ENCODE peak calls at places on chromosomes 11 and 22, in six cellular contexts. G, A, W, N, L and H are unnamed samples.

GRCh38 chr22:39520054-39520873 is at the start of gene ATF4:
- DNase-seq in L (peak; percentile 100), W (peak; percentile 99), A (peak; percentile 100), G (peak; percentile 98), N (peak; percentile 93), H (peak; percentile 99)

GRCh38 chr11:131681875-131682274 is 311.5 kb downstream of the NTM start:
- DNase-seq in A (no peak), G (no peak), W (no peak), L (no peak), N (no peak), H (no peak)

GRCh38 chr22:48596111-48596860 is 1231.4 kb downstream of the BRD1 start:
- DNase-seq in W (no peak), G (no peak), A (no peak), N (no peak), L (no peak), H (no peak)

GRCh38 chr11:3880724-3881123 is 25.3 kb downstream of the STIM1 start:
- DNase-seq in N (no peak), W (no peak), G (no peak), A (no peak), L (peak; percentile 45), H (peak; percentile 58)

GRCh38 chr11:125167954-125168821 is 3.6 kb downstream of the PKNOX2 start:
- DNase-seq in N (no peak), L (peak; percentile 86), G (no peak), W (no peak), A (peak; percentile 40), H (peak; percentile 88)

GRCh38 chr11:131146817-131147490 is 223.5 kb upstream of the NTM start:
- DNase-seq in L (no peak), W (no peak), A (no peak), G (no peak), N (no peak), H (peak; percentile 36)

GRCh38 chr11:47020793-47021624 is 84.4 kb downstream of the CSTPP1 start:
- DNase-seq in W (peak; percentile 58), N (no peak), G (no peak), A (no peak), L (peak; percentile 74), H (peak; percentile 27)

GRCh38 chr11:115462004-115462541 is 42.1 kb downstream of the CADM1 start:
- DNase-seq in G (peak; percentile 40), L (no peak), N (no peak), W (no peak), A (peak; percentile 18), H (peak; percentile 0)

GRCh38 chr22:29306175-29306829 is at the start of gene GAS2L1:
- DNase-seq in G (peak; percentile 84), A (peak; percentile 92), W (peak; percentile 61), N (peak; percentile 87), L (peak; percentile 87), H (peak; percentile 73)

GRCh38 chr11:106552694-106553203 is 465.5 kb downstream of the GUCY1A2 start:
- DNase-seq in N (no peak), G (peak; percentile 70), L (no peak), A (peak; percentile 42), W (no peak), H (no peak)

GRCh38 chr22:49023161-49023878 is 804.4 kb downstream of the BRD1 start:
- DNase-seq in L (no peak), N (no peak), G (no peak), W (no peak), A (no peak), H (no peak)

GRCh38 chr11:26198697-26199096 is 133.2 kb upstream of the ANO3 start:
- DNase-seq in A (no peak), L (no peak), W (no peak), G (no peak), N (no peak), H (no peak)

GRCh38 chr22:41057076-41057475 is 35.3 kb upstream of the EP300 start:
- DNase-seq in G (no peak), N (no peak), W (no peak), A (no peak), L (no peak), H (no peak)

GRCh38 chr11:44031549-44031948 is 16.2 kb upstream of the ACCSL start:
- DNase-seq in G (no peak), A (no peak), L (no peak), W (no peak), N (peak; percentile 20), H (no peak)

GRCh38 chr22:49094151-49094550 is 733.5 kb downstream of the BRD1 start:
- DNase-seq in L (no peak), W (no peak), A (no peak), G (no peak), N (no peak), H (no peak)

GRCh38 chr11:697811-698311 is 2.2 kb downstream of the TMEM80 start:
- DNase-seq in G (peak; percentile 44), W (no peak), L (peak; percentile 67), A (no peak), N (no peak), H (peak; percentile 76)

GRCh38 chr11:20762980-20763379 is 93.6 kb downstream of the NELL1 start:
- DNase-seq in N (no peak), L (no peak), A (peak; percentile 33), W (no peak), G (no peak), H (no peak)

GRCh38 chr22:21755855-21756284 is 20.3 kb upstream of the YPEL1 start:
- DNase-seq in A (no peak), N (no peak), G (no peak), L (peak; percentile 51), W (no peak), H (peak; percentile 90)

GRCh38 chr11:76919887-76920746 is 59.4 kb downstream of the ACER3 start:
- DNase-seq in L (peak; percentile 84), N (peak; percentile 71), A (peak; percentile 88), G (peak; percentile 71), W (peak; percentile 76), H (peak; percentile 81)

GRCh38 chr11:119100960-119101349 is 698 bp downstream of the DPAGT1 start:
- DNase-seq in L (no peak), N (no peak), A (no peak), W (no peak), G (no peak), H (no peak)

GRCh38 chr11:119101759-119102423 is at the start of gene DPAGT1:
- DNase-seq in W (peak; percentile 92), N (peak; percentile 79), A (peak; percentile 100), G (peak; percentile 97), L (peak; percentile 98), H (peak; percentile 97)

GRCh38 chr11:119101367-119101758 is 290 bp downstream of the DPAGT1 start:
- DNase-seq in A (no peak), G (peak; percentile 79), L (no peak), W (no peak), N (peak; percentile 85), H (no peak)

GRCh38 chr11:119099707-119100106 is 1.9 kb downstream of the DPAGT1 start:
- DNase-seq in A (no peak), W (no peak), G (no peak), L (no peak), N (no peak), H (no peak)

GRCh38 chr11:119100246-119100959 is 1.2 kb downstream of the DPAGT1 start:
- DNase-seq in A (peak; percentile 64), L (peak; percentile 64), N (no peak), G (no peak), W (no peak), H (peak; percentile 54)
- H3K18ac ChIP-seq in A (no peak overlapping the region), L (no peak overlapping the region), N (peak overlapping the region; percentile 43), G (no peak overlapping the region), W (no peak overlapping the region), H (no peak overlapping the region)

DNA sequence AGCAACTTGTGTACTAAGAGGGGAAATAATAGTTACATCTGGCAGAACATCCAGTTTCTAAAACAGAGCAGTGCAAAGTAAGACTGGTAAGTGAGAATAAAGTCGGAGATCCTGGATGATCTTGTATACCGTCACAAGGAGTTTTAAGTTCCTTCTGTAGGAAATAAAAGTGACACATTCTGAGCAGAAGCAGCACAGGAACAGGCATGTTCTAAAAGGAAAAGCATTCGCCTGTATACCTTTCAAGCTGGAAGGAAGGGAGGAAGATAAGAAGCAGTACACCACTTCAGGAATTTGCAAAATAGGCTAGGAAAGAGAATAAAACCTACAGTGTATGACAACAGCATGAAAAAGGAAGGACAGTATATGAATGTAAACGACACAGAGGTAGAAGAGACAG is 106.2 kb upstream of the TP53AIP1 start:
- DNase-seq in W (no peak), L (no peak), N (no peak), A (no peak), G (no peak), H (no peak)
- H3K18ac ChIP-seq in W (no peak overlapping the region), L (no peak overlapping the region), N (no peak overlapping the region), A (no peak overlapping the region), G (no peak overlapping the region), H (no peak overlapping the region)

GRCh38 chr11:58977470-58977869 is 38.2 kb downstream of the GLYATL1 start:
- DNase-seq in L (no peak), G (no peak), A (no peak), N (no peak), W (no peak), H (no peak)
- H3K18ac ChIP-seq in L (no peak overlapping the region), G (no peak overlapping the region), A (no peak overlapping the region), N (no peak overlapping the region), W (no peak overlapping the region), H (no peak overlapping the region)

GRCh38 chr11:12430912-12431311 is 53.5 kb downstream of the PARVA start:
- DNase-seq in A (no peak), N (no peak), L (peak; percentile 87), G (no peak), W (no peak), H (peak; percentile 91)
- H3K18ac ChIP-seq in A (no peak overlapping the region), N (no peak overlapping the region), L (peak overlapping the region; percentile 63), G (no peak overlapping the region), W (peak overlapping the region; percentile 39), H (peak overlapping the region; percentile 67)

DNA sequence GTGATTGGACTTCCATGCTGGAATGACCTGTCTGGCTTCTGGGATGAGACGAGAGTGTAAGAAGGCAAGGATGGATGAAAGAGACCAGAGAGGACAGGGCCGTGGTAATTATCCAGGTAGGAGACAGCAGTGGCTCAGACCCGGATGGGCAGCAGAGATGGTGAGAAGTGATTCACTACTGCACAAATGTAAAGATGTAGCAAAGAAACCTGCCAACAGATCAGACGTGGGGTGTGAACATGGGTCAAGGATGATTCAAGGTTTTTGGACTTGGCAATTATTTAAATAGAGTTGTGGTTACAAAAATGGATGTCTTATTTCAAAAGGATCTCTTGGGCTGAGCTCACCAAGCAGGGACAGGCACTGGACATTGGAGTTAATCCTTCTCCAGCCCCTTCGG is 32.7 kb downstream of the RIBC2 start:
- DNase-seq in A (no peak), L (no peak), W (no peak), N (no peak), G (no peak), H (peak; percentile 44)
- H3K18ac ChIP-seq in A (no peak overlapping the region), L (no peak overlapping the region), W (peak overlapping the region; percentile 57), N (no peak overlapping the region), G (no peak overlapping the region), H (peak overlapping the region; percentile 14)